ENCODE peak calls at places on chromosomes 4 and X, in five cellular contexts. I is progenitor cell of endocrine pancreas; S is HFFc6; V is Calu3; Y is stimulated activated CD8-positive, alpha-beta memory T cell treated with anti-CD3 and anti-CD28 coated beads, Interleukin-7, amount 100 ng/mL, for 24 hours. K is an unnamed sample.

GRCh38 chr4:74466242-74466641 is 21.3 kb downstream of the AREG start:
- DNase-seq in I (no peak), S (no peak), V (no peak), Y (no peak), K (no peak)

GRCh38 chr4:174198396-174199179 is 84.9 kb downstream of the FBXO8 start:
- DNase-seq in I (no peak), S (peak), V (no peak), Y (no peak), K (no peak)

GRCh38 chr4:85740431-85740861 is 265.5 kb downstream of the ARHGAP24 start:
- DNase-seq in I (no peak), S (no peak), V (no peak), Y (no peak), K (no peak)

GRCh38 chr4:66927937-66928336 is 617.4 kb downstream of the CENPC start:
- DNase-seq in I (no peak), S (no peak), V (no peak), Y (no peak), K (no peak)

GRCh38 chrX:26026179-26026578 is 112.0 kb upstream of the MAGEB18 start:
- DNase-seq in I (no peak), S (no peak), V (no peak), Y (no peak), K (no peak)

GRCh38 chrX:36019164-36019563 is 99.6 kb downstream of the CFAP47 start:
- DNase-seq in I (peak), S (no peak), V (no peak), Y (no peak), K (no peak)

GRCh38 chr4:117560329-117560728 is 474.0 kb upstream of the NDST3 start:
- DNase-seq in I (no peak), S (no peak), V (no peak), Y (no peak), K (no peak)

GRCh38 chr4:173317003-173317402 is 17.2 kb downstream of the HMGB2 start:
- DNase-seq in I (no peak), S (no peak), V (no peak), Y (no peak), K (no peak)

GRCh38 chr4:24510091-24510490 is 74.3 kb downstream of the DHX15 start:
- DNase-seq in I (no peak), S (no peak), V (no peak), Y (no peak), K (no peak)

GRCh38 chr4:39587881-39588280 is 50.8 kb downstream of the SMIM14 start:
- DNase-seq in I (no peak), S (peak), V (no peak), Y (no peak), K (no peak)

GRCh38 chrX:2262679-2263055 is 238.1 kb downstream of the DHRSX start:
- DNase-seq in I (no peak), S (no peak), V (no peak), Y (no peak), K (peak)

GRCh38 chr4:7390906-7391636 is 43.7 kb downstream of the PSAPL1 start:
- DNase-seq in I (no peak), S (no peak), V (no peak), Y (no peak), K (peak)

GRCh38 chr4:25938251-25939186 is 24.5 kb downstream of the SMIM20 start:
- DNase-seq in I (no peak), S (peak), V (no peak), Y (no peak), K (no peak)

GRCh38 chr4:93384897-93385296 is 443.7 kb upstream of the ATOH1 start:
- DNase-seq in I (no peak), S (no peak), V (no peak), Y (no peak), K (no peak)

GRCh38 chr4:52750819-52751348 is 341 bp downstream of the ERVMER34-1 start:
- DNase-seq in I (peak), S (no peak), V (peak), Y (no peak), K (peak)

GRCh38 chrX:38806875-38807601 is 5.8 kb downstream of the MID1IP1 start:
- DNase-seq in I (no peak), S (no peak), V (no peak), Y (no peak), K (no peak)

GRCh38 chr4:25500626-25501318 is 123.7 kb downstream of the ANAPC4 start:
- DNase-seq in I (no peak), S (no peak), V (no peak), Y (no peak), K (no peak)

GRCh38 chr4:113673450-113673849 is 88.1 kb downstream of the CAMK2D start:
- DNase-seq in I (no peak), S (peak), V (peak), Y (no peak), K (peak)

GRCh38 chr4:153318696-153319320 is 25.7 kb upstream of the MND1 start:
- DNase-seq in I (no peak), S (peak), V (peak), Y (no peak), K (no peak)

GRCh38 chrX:291411-291901 is 10.3 kb downstream of the PLCXD1 start:
- DNase-seq in I (no peak), S (no peak), V (no peak), Y (no peak), K (peak)

GRCh38 chr4:22389240-22389871 is 126.5 kb downstream of the ADGRA3 start:
- DNase-seq in I (peak), S (peak), V (peak), Y (no peak), K (no peak)

GRCh38 chr4:86359944-86360478 is at the start of gene MAPK10:
- DNase-seq in I (peak), S (peak), V (no peak), Y (no peak), K (peak)

GRCh38 chr4:79757580-79757979 is 315.4 kb downstream of the ANTXR2 start:
- DNase-seq in I (no peak), S (peak), V (no peak), Y (no peak), K (no peak)

GRCh38 chrX:40325161-40325560 is 227.4 kb upstream of the BCOR start:
- DNase-seq in I (no peak), S (no peak), V (no peak), Y (no peak), K (no peak)

GRCh38 chrX:129653985-129654651 is 638 bp downstream of the APLN start:
- DNase-seq in I (no peak), S (no peak), V (peak), Y (no peak), K (no peak)